ENCODE peak calls at places on chromosomes 5 and 9, in six cellular contexts. V, X, C, A, W and L are unnamed samples.

GRCh38 chr9:70893610-70894122 is 227.8 kb downstream of the TRPM3 start:
- DNase-seq in V (no peak), X (no peak), C (no peak), A (no peak), W (no peak), L (no peak)

GRCh38 chr5:180437336-180437735 is 56.8 kb upstream of the CNOT6 start:
- DNase-seq in V (no peak), X (no peak), C (no peak), A (no peak), W (no peak), L (no peak)

GRCh38 chr9:20981486-20981885 is 50.0 kb downstream of the HACD4 start:
- DNase-seq in V (peak), X (peak), C (no peak), A (no peak), W (no peak), L (no peak)

GRCh38 chr9:124760719-124761118 is 10.4 kb downstream of the NR6A1 start:
- DNase-seq in V (no peak), X (no peak), C (no peak), A (no peak), W (no peak), L (no peak)

GRCh38 chr9:126363847-126364671 is 37.4 kb downstream of the MVB12B start:
- DNase-seq in V (peak), X (no peak), C (no peak), A (no peak), W (no peak), L (no peak)

GRCh38 chr5:148261221-148261620 is 7.4 kb upstream of the SPINK13 start:
- DNase-seq in V (no peak), X (no peak), C (no peak), A (no peak), W (no peak), L (no peak)

GRCh38 chr5:1973391-1974013 is 90.8 kb upstream of the IRX4 start:
- DNase-seq in V (no peak), X (no peak), C (no peak), A (no peak), W (no peak), L (peak)

GRCh38 chr5:54867310-54867944 is 118.0 kb downstream of the ESM1 start:
- DNase-seq in V (peak), X (no peak), C (no peak), A (peak), W (no peak), L (no peak)

GRCh38 chr9:123796073-123796472 is 133.9 kb downstream of the DENND1A start:
- DNase-seq in V (no peak), X (no peak), C (no peak), A (no peak), W (no peak), L (no peak)

GRCh38 chr5:35854248-35854647 is 2.4 kb upstream of the IL7R start:
- DNase-seq in V (no peak), X (no peak), C (no peak), A (no peak), W (no peak), L (no peak)

GRCh38 chr5:372556-372910 is 51.0 kb downstream of the AHRR start:
- DNase-seq in V (no peak), X (no peak), C (peak), A (no peak), W (peak), L (peak)

DNA sequence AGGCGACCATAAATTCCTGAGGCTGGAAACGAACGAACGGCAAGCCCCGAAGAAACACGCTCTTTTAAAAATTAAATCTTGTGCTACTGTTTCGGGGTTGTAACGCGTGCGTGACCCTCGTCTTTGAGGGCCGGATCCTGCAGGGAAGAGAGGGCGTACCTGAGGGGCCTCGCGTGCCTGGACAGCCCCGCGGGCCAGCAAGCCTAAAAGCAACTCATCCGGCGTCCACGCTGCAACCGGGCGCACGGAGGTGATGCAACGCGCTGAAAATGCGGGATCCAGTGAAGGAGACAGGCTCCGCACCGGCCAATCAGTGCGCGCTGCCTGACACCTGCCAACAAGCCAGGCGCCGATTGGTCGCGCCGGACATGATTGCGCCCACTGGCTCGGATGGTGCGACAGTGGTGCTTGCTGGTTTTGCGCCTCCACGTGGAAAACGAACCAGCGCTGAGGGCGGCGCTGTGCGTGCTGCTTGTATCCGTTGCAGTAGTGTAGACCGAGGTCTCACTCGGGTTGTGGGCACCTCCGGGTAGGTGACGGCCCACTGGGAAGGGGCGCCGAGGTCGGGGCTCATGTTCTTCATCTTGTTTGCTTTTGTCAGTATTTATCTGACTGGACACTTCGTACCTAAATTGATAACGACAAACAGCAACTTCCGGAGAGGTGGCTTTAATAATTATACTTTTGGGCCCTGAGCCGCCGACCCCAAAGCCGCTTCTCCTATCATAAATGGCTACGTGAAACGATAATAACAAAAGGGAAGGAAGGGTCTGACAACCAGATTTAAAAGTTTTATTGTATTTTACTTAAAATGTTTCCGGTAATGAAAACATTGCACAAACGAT is at the start of gene IARS1:
- DNase-seq in V (peak), X (peak), C (peak), A (peak), W (peak), L (peak)
- TF ChIP-seq POLR2A in V (peak), X (no peak), C (peak), A (peak), W (peak), L (peak)

DNA sequence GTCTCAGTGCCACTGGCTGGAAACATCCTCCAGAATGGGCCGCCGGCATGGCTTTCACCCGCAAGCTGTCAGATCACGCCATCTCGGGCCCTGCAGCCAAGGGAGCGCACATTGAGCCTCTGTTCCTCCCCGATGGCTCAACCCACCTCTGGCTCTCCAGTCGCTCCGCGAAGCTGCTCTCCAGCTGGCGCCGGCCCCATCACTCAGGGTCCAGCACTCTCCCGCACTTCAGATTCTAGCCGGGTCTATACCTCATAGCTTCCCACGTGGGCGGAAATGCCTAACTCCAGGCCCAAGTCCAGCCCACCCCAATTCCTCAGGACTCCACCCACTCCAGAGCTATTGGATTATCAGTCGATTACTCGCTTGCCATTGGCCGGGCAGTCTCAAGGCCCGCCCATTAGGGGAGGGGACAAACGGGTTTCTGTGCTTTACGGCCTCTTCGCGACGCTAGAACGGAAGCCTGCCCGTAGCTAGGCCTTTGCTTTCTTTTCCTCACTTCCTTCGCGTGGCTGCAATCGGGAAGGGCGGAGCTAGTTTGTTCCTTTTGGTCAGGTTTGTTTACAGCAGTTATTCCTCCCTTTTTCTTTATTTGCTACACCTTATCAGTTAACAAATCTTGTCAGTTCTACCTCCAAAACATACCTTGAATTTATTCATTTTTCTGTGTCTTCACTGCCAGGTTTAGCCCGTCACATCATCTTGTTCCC is at the start of gene NOL6:
- DNase-seq in V (peak), X (peak), C (peak), A (peak), W (peak), L (peak)
- TF ChIP-seq POLR2A in V (peak), X (no peak), C (peak), A (peak), W (peak), L (peak)

GRCh38 chr9:89427621-89428221 is 70.2 kb downstream of the SEMA4D start:
- DNase-seq in V (peak), X (no peak), C (no peak), A (no peak), W (no peak), L (peak)

GRCh38 chr9:89428222-89428761 is 69.6 kb downstream of the SEMA4D start:
- DNase-seq in V (no peak), X (no peak), C (no peak), A (no peak), W (no peak), L (no peak)

GRCh38 chr9:89425024-89425805 is 72.7 kb downstream of the SEMA4D start:
- DNase-seq in V (peak), X (no peak), C (no peak), A (no peak), W (no peak), L (peak)

GRCh38 chr9:89425921-89426388 is 72.0 kb downstream of the SEMA4D start:
- DNase-seq in V (no peak), X (no peak), C (no peak), A (no peak), W (no peak), L (no peak)

GRCh38 chr9:89426389-89426961 is 71.4 kb downstream of the SEMA4D start:
- DNase-seq in V (no peak), X (no peak), C (no peak), A (no peak), W (no peak), L (peak)
- TF ChIP-seq POLR2A in V (no peak), X (no peak), C (no peak), A (no peak), W (no peak), L (no peak)

GRCh38 chr9:134136117-134136996 is 475 bp downstream of the WDR5 start:
- DNase-seq in V (peak), X (no peak), C (no peak), A (peak), W (no peak), L (no peak)
- TF ChIP-seq POLR2A in V (no peak), X (no peak), C (peak), A (peak), W (no peak), L (no peak)

DNA sequence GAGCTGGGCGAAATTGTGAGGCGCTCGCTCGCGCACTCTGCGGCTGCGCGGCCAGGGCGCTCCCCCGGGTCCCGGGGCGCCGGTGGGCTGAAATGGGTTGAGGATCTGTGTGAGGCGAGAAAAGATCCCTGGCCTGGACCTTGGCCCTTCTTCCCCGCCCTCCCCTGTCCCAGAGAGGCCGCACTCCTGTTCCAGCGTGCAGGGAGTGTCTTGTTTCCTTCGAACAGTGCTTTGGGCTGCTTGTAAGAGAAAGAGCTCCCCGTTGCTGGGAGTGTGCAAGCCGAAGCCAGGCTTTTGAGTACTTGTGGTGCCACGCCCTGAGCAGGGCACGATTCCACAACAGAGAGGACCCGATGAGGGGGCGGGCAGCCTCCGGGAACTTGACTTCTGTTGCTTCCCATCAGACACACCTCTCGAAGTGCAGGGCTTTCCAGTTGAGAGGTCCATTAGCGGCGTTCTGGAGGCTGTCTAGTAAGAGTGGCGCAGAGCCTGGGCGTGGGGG is 528 bp downstream of the DOLPP1 start:
- DNase-seq in V (no peak), X (peak), C (no peak), A (peak), W (no peak), L (peak)
- TF ChIP-seq POLR2A in V (no peak), X (no peak), C (no peak), A (no peak), W (no peak), L (no peak)

GRCh38 chr5:108749130-108749861 is 1.6 kb downstream of the FER start:
- DNase-seq in V (no peak), X (peak), C (no peak), A (peak), W (peak), L (no peak)

GRCh38 chr5:108748010-108748353 is 285 bp downstream of the FER start:
- DNase-seq in V (no peak), X (no peak), C (no peak), A (no peak), W (no peak), L (no peak)

GRCh38 chr5:108748354-108749129 is 845 bp downstream of the FER start:
- DNase-seq in V (peak), X (peak), C (peak), A (peak), W (peak), L (peak)

GRCh38 chr5:108743344-108743743 is 4.4 kb upstream of the FER start:
- DNase-seq in V (no peak), X (no peak), C (no peak), A (no peak), W (no peak), L (no peak)

DNA sequence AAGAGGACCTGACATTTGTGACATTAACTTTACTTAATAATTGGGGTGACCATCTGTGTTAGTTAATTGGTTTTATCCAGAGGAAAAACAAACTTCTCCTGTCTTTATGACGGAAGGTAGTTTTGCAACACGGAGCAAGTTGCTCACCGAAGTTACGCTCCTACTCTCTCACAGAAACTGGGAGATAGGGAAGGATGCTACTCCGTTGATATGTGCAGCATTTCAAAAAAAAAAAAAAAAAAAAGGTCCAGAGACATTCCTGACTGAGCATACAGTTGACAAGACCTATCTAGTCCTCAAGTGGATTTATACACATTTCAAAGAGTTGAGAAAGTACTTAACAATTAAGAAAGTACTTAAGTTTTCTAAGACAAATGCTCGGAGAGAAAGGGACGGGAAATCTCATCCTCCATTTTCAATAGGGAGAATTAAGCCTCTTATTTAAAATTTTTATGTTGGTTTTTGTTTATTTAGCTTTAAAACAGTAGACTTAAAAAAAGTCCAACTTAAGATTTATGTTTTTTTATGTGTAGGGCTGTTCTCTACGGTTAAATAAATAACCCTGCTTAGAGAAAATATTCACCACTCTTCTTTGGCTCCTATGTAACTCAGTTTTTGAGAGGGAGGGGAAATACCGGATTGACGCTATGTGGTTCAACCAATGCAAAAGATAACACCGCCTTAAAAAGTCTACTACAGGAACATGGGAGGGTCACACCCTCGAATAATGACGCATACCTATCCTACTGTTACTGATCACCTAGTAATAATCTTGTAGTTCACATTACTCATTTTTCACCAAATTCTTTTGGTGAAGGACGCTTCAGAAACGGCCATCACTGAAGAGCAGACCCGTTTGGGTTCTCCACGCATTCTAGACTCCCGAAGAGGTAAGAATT is at the start of gene FER:
- DNase-seq in V (peak), X (peak), C (no peak), A (peak), W (no peak), L (no peak)
- TF ChIP-seq POLR2A in V (no peak), X (no peak), C (peak), A (no peak), W (peak), L (no peak)

GRCh38 chr9:36036780-36037579 is at the start of gene RECK:
- DNase-seq in V (peak), X (peak), C (peak), A (peak), W (peak), L (peak)
- TF ChIP-seq POLR2A in V (peak), X (no peak), C (peak), A (peak), W (peak), L (no peak)

GRCh38 chr5:43066231-43066798 is 26.2 kb upstream of the ANXA2R start:
- DNase-seq in V (peak), X (peak), C (peak), A (no peak), W (peak), L (peak)
- TF ChIP-seq POLR2A in V (peak), X (no peak), C (peak), A (peak), W (no peak), L (peak)